ENCODE peak calls at places on chromosomes 13 and 19, in six cellular contexts. P, T, V, J, F and N are unnamed samples.

GRCh38 chr19:49472936-49473335 is 1.1 kb upstream of the FLT3LG start:
- DNase-seq in P (no peak), T (no peak), V (no peak), J (no peak), F (no peak), N (no peak)

GRCh38 chr13:41465215-41465907 is 8.0 kb downstream of the RGCC start:
- DNase-seq in P (peak), T (no peak), V (no peak), J (no peak), F (no peak), N (no peak)

GRCh38 chr19:7899751-7900352 is 3.8 kb upstream of the MAP2K7 start:
- DNase-seq in P (no peak), T (no peak), V (no peak), J (no peak), F (no peak), N (no peak)

GRCh38 chr19:9427941-9428340 is 7.4 kb downstream of the ZNF266 start:
- DNase-seq in P (no peak), T (no peak), V (no peak), J (no peak), F (no peak), N (no peak)

GRCh38 chr13:44576396-44577235 is 486 bp upstream of the TSC22D1 start:
- DNase-seq in P (no peak), T (no peak), V (no peak), J (peak), F (peak), N (peak)

GRCh38 chr19:39275578-39275977 is 7.4 kb downstream of the IFNL2 start:
- DNase-seq in P (no peak), T (no peak), V (no peak), J (no peak), F (no peak), N (no peak)

GRCh38 chr13:30607908-30608307 is 9.8 kb upstream of the USPL1 start:
- DNase-seq in P (peak), T (no peak), V (no peak), J (no peak), F (no peak), N (no peak)

GRCh38 chr13:29521336-29521735 is 74.2 kb downstream of the SLC7A1 start:
- DNase-seq in P (no peak), T (no peak), V (no peak), J (no peak), F (no peak), N (no peak)

GRCh38 chr19:18785179-18786124 is 5.7 kb downstream of the COMP start:
- DNase-seq in P (peak), T (peak), V (peak), J (peak), F (peak), N (peak)

GRCh38 chr19:13795595-13796300 is 505 bp downstream of the ZSWIM4 start:
- DNase-seq in P (peak), T (peak), V (no peak), J (peak), F (peak), N (no peak)

GRCh38 chr13:76879211-76879875 is 6.9 kb downstream of the KCTD12 start:
- DNase-seq in P (peak), T (peak), V (no peak), J (peak), F (no peak), N (no peak)

DNA sequence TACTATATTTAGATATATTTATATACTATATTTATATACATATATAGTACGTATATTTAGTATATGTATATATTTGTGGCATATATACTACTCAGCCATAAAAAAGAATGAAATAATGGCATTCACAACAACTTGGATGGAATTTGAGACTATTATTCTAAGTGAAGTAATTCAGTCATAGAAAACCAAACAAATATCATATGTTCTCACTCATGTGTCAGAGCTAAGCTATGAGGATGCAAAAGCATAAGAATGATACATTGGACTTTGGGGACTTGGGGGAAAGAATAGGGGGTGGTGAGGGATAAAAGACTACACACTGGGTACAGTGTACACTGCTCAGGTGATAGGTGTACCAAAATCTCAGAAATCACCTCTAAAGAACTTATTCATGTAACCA is 1015.7 kb downstream of the EFNB2 start:
- DNase-seq in P (peak), T (no peak), V (no peak), J (no peak), F (no peak), N (no peak)
- TF ChIP-seq CTCF in P (no peak), T (no peak), V (no peak), J (no peak), F (no peak), N (no peak)

GRCh38 chr19:17333611-17334413 is 843 bp downstream of the ANO8 start:
- DNase-seq in P (peak), T (no peak), V (no peak), J (no peak), F (no peak), N (no peak)
- TF ChIP-seq CTCF in P (no peak), T (no peak), V (no peak), J (no peak), F (no peak), N (no peak)

DNA sequence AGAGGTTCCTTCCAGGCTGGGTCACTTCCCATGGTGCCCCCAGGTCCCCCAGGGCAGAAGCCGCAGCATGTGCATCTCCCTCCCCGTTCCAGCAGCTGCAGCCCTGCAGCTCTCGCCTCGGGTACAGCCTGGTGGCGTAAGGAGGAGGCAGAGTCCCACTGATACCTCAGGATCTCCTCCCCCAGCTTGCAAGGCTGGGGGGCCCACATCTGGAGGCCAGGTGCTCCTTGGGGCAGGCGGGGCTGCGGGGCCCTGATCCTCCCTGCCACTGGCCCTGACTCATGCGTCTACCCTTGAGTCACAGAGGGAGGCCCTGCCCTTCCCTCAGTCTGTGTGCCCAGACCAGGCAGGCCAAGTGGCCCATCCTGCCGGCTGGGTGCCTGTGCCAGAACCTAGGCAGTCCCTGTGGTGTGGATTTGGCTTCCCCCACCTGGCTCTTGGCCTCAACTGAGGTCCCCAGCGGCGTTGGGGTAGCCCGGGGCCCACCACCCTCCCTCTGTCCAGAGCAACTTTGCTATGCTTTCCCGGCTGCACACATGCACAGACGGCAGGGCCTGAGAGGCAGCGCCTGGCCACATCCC is 12.8 kb downstream of the YIPF2 start:
- DNase-seq in P (peak), T (no peak), V (no peak), J (peak), F (peak), N (no peak)
- TF ChIP-seq CTCF in P (peak), T (no peak), V (no peak), J (no peak), F (no peak), N (no peak)

GRCh38 chr19:36212895-36213294 is 1.6 kb downstream of the ZNF565 start:
- DNase-seq in P (no peak), T (no peak), V (no peak), J (no peak), F (no peak), N (no peak)

GRCh38 chr19:36213793-36214387 is 575 bp downstream of the ZNF565 start:
- DNase-seq in P (peak), T (no peak), V (no peak), J (no peak), F (no peak), N (no peak)

GRCh38 chr19:36210497-36210896 is 4.0 kb downstream of the ZNF565 start:
- DNase-seq in P (no peak), T (no peak), V (no peak), J (no peak), F (no peak), N (no peak)

GRCh38 chr19:36215276-36216171 is 618 bp downstream of the ZNF146 start:
- DNase-seq in P (peak), T (no peak), V (no peak), J (peak), F (peak), N (peak)

DNA sequence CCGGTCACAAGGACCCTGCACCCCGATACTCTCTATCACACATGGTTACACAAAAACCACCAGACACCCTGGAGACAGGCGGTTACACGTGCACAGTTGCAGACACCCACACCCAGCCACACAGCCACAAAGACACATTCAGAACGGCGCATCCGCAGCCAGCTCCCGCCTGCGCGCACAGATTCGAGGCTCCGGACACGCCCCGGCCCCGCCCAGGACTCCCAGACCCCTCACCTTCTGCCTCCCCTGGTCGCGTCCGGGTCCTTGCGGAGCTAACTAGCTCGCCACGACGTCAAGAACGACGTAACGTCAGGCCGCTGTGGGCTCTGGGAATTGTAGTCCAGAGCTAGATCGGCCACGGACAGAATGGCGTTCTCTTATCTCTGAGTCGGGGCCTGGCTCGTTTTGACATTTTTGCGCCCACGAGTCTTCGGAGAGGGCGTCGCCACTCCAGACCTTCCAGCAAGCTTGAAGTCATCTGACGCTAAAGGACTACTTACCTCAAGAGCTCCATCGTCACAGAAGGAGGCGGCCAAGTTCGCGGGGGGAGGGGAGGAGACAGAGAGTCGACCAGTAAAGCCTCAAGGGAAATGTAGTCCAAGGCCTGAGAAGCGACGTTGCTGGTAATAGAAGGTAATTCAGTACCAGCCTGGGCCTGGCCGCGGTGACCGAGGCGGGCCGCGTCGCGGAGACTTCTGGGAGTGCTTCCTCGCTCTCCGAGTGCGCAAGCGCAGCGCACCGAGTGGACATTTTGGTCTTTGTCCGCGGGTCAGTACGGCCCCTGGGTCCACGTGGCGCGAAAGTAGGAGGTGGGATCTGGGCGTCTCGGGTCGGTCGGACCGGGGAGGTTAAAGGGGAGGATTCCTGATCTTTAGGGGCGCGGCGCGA is at the start of the genes ZNF146 and ZNF565:
- DNase-seq in P (peak), T (peak), V (peak), J (peak), F (peak), N (peak)
- TF ChIP-seq CTCF in P (no peak), T (no peak), V (peak), J (no peak), F (no peak), N (no peak)